ENCODE peak calls at places on chromosomes 12 and 14, in ten cellular contexts. N is lung; E is PC-9; I is head of caudate nucleus; P is T-helper 2 cell; F is activated naive CD4-positive, alpha-beta T cell treated with Interleukin-2 at 50 U/mL for 16 hours; C is GM13976; R is NCI-H774; U is stomach; T is OCI-M1. X is an unnamed sample.

GRCh38 chr12:65923228-65923627 is 98.9 kb downstream of the HMGA2 start:
- DNase-seq in E (no peak), T (peak), I (no peak), C (peak), R (no peak), N (no peak), U (no peak), P (no peak), F (no peak), X (no peak)

GRCh38 chr12:79162948-79163347 is 298.4 kb downstream of the SYT1 start:
- DNase-seq in R (no peak), U (no peak), N (no peak), P (no peak), C (no peak), T (no peak), F (no peak), E (no peak), I (no peak), X (no peak)

GRCh38 chr14:33745163-33745562 is 205.7 kb downstream of the EGLN3 start:
- DNase-seq in I (no peak), N (no peak), E (no peak), F (no peak), T (no peak), C (no peak), R (no peak), U (no peak), P (no peak), X (no peak)

GRCh38 chr12:76137611-76138010 is 53.1 kb upstream of the NAP1L1 start:
- DNase-seq in I (no peak), U (no peak), T (no peak), R (no peak), P (no peak), F (no peak), E (no peak), N (no peak), C (no peak), X (no peak)

GRCh38 chr12:26628234-26628633 is 204.8 kb downstream of the ITPR2 start:
- DNase-seq in F (no peak), R (no peak), E (no peak), U (no peak), I (no peak), P (no peak), T (no peak), N (no peak), C (no peak), X (no peak)

GRCh38 chr14:71497645-71498086 is 434.6 kb upstream of the RGS6 start:
- DNase-seq in I (no peak), U (no peak), R (no peak), N (no peak), E (no peak), P (no peak), F (no peak), T (no peak), C (peak), X (no peak)

GRCh38 chr12:115209230-115209629 is 525.3 kb upstream of the TBX3 start:
- DNase-seq in U (no peak), I (no peak), N (no peak), C (no peak), T (no peak), F (no peak), P (no peak), E (no peak), R (no peak), X (no peak)

GRCh38 chr14:76267322-76268012 is 108.5 kb upstream of the ESRRB start:
- DNase-seq in N (peak), R (no peak), P (no peak), E (no peak), T (no peak), I (peak), U (peak), C (peak), F (no peak), X (peak)

GRCh38 chr12:42735869-42736361 is 146.4 kb upstream of the PRICKLE1 start:
- DNase-seq in F (no peak), E (no peak), I (no peak), P (no peak), R (no peak), U (no peak), N (no peak), C (no peak), T (no peak), X (peak)

GRCh38 chr12:123660328-123660727 is 10.6 kb upstream of the TCTN2 start:
- DNase-seq in N (no peak), E (no peak), U (no peak), T (no peak), R (no peak), F (no peak), I (no peak), P (no peak), C (peak), X (no peak)

GRCh38 chr12:66516133-66516532 is 162.7 kb downstream of the GRIP1 start:
- DNase-seq in N (no peak), T (no peak), U (no peak), C (no peak), F (no peak), E (no peak), I (no peak), R (no peak), P (no peak), X (no peak)

GRCh38 chr12:3752096-3752709 is 706 bp downstream of the CRACR2A start:
- DNase-seq in E (no peak), N (peak), C (peak), F (peak), P (no peak), T (peak), I (no peak), R (no peak), U (peak), X (no peak)

GRCh38 chr12:19970116-19970515 is 398.2 kb upstream of the PDE3A start:
- DNase-seq in C (no peak), R (no peak), E (no peak), P (no peak), N (no peak), T (no peak), F (no peak), U (no peak), I (no peak), X (no peak)

GRCh38 chr12:2745655-2746054 is 49.1 kb upstream of the FKBP4 start:
- DNase-seq in C (no peak), F (no peak), E (no peak), U (no peak), R (no peak), P (no peak), I (no peak), T (no peak), N (no peak), X (no peak)

GRCh38 chr12:111964935-111965334 is 48.0 kb downstream of the TMEM116 start:
- DNase-seq in P (no peak), U (no peak), E (no peak), T (no peak), F (no peak), I (no peak), N (no peak), R (peak), C (no peak), X (no peak)

GRCh38 chr14:102993523-102993922 is 63.8 kb downstream of the CDC42BPB start:
- DNase-seq in E (peak), R (no peak), N (peak), I (no peak), T (no peak), P (no peak), U (no peak), F (no peak), C (no peak), X (no peak)

GRCh38 chr14:74980746-74981661 is 21.7 kb upstream of the EIF2B2 start:
- DNase-seq in N (no peak), E (peak), P (no peak), I (no peak), C (peak), T (no peak), R (no peak), U (no peak), F (no peak), X (no peak)

GRCh38 chr14:55427439-55427838 is 13.0 kb downstream of the TBPL2 start:
- DNase-seq in F (no peak), N (no peak), I (no peak), E (peak), C (no peak), U (no peak), P (no peak), T (no peak), R (no peak), X (no peak)

GRCh38 chr12:116684891-116685290 is 53.0 kb downstream of the SPRING1 start:
- DNase-seq in R (no peak), P (no peak), E (no peak), I (no peak), T (no peak), N (no peak), U (no peak), C (no peak), F (no peak), X (no peak)

GRCh38 chr14:64394973-64395633 is 7.0 kb downstream of the MTHFD1 start:
- DNase-seq in E (no peak), P (no peak), N (no peak), F (no peak), T (no peak), R (no peak), I (no peak), U (no peak), C (no peak), X (no peak)

GRCh38 chr14:101716956-101717662 is 44.4 kb upstream of the PPP2R5C start:
- DNase-seq in U (peak), C (no peak), T (no peak), I (no peak), R (no peak), N (no peak), P (no peak), F (no peak), E (no peak), X (no peak)

GRCh38 chr14:66038214-66038977 is 447.8 kb upstream of the CCDC196 start:
- DNase-seq in C (no peak), E (peak), U (no peak), R (no peak), I (no peak), T (peak), N (no peak), P (no peak), F (no peak), X (peak)

GRCh38 chr12:29198901-29199300 is 49.8 kb downstream of the FAR2 start:
- DNase-seq in P (no peak), I (no peak), E (no peak), C (no peak), T (no peak), F (no peak), U (no peak), R (no peak), N (no peak), X (no peak)

GRCh38 chr12:111758120-111758561 is 8.6 kb upstream of the ALDH2 start:
- DNase-seq in U (peak), F (no peak), I (no peak), P (no peak), E (peak), R (no peak), T (no peak), C (no peak), N (peak), X (no peak)

GRCh38 chr12:53743277-53744129 is 8.3 kb downstream of the CISTR start:
- DNase-seq in F (peak), U (peak), I (peak), E (peak), C (peak), N (peak), T (peak), R (peak), P (no peak), X (peak)

X was measured in pons.